ENCODE peak calls at places on chromosomes 5 and 9, in five cellular contexts. L is HCT116, J is Peyer's patch, E is A549, Y is upper lobe of left lung. T is an unnamed sample.

GRCh38 chr5:172093965-172094364 is 87.5 kb upstream of the FBXW11 start:
- DNase-seq in L (no peak), J (no peak), E (no peak), Y (peak), T (no peak)

GRCh38 chr9:90726215-90726614 is 75.4 kb upstream of the SYK start:
- DNase-seq in L (no peak), J (no peak), E (no peak), Y (no peak), T (no peak)

GRCh38 chr9:14400658-14400995 is 86.7 kb upstream of the NFIB start:
- DNase-seq in L (peak), J (no peak), E (peak), Y (no peak), T (peak)

GRCh38 chr5:168317521-168318147 is 26.2 kb downstream of the WWC1 start:
- DNase-seq in L (peak), J (no peak), E (peak), Y (no peak), T (no peak)

GRCh38 chr9:127926961-127927456 is 3.6 kb downstream of the PIP5KL1 start:
- DNase-seq in L (no peak), J (no peak), E (no peak), Y (no peak), T (no peak)

GRCh38 chr5:147093138-147093537 is 141.7 kb upstream of the STK32A start:
- DNase-seq in L (no peak), J (no peak), E (no peak), Y (no peak), T (no peak)

GRCh38 chr5:138903113-138903789 is 28.1 kb upstream of the LRRTM2 start:
- DNase-seq in L (no peak), J (no peak), E (no peak), Y (no peak), T (no peak)

GRCh38 chr9:83266618-83267543 is 203.9 kb upstream of the RASEF start:
- DNase-seq in L (no peak), J (no peak), E (no peak), Y (no peak), T (no peak)

GRCh38 chr5:150549735-150550134 is 41.8 kb downstream of the NDST1 start:
- DNase-seq in L (no peak), J (no peak), E (no peak), Y (no peak), T (no peak)

GRCh38 chr5:155883966-155884555 is 442.9 kb upstream of the SGCD start:
- DNase-seq in L (no peak), J (no peak), E (peak), Y (no peak), T (no peak)

GRCh38 chr9:7212101-7212500 is 454.3 kb downstream of the KDM4C start:
- DNase-seq in L (no peak), J (no peak), E (no peak), Y (no peak), T (no peak)

GRCh38 chr9:120377268-120378150 is 202.5 kb downstream of the CDK5RAP2 start:
- DNase-seq in L (no peak), J (no peak), E (no peak), Y (peak), T (no peak)

GRCh38 chr5:143471041-143471509 is 67.6 kb upstream of the NR3C1 start:
- DNase-seq in L (no peak), J (no peak), E (peak), Y (no peak), T (no peak)

GRCh38 chr5:10719965-10720364 is 41.1 kb downstream of the DAP start:
- DNase-seq in L (peak), J (no peak), E (peak), Y (no peak), T (no peak)

GRCh38 chr9:87278971-87279731 is 218.5 kb upstream of the DAPK1 start:
- DNase-seq in L (no peak), J (no peak), E (no peak), Y (no peak), T (no peak)

GRCh38 chr5:138536215-138536614 is 6.8 kb downstream of the ETF1 start:
- DNase-seq in L (no peak), J (no peak), E (no peak), Y (no peak), T (no peak)

GRCh38 chr9:88396836-88397577 is 8.8 kb downstream of the SPIN1 start:
- DNase-seq in L (no peak), J (no peak), E (no peak), Y (no peak), T (no peak)

GRCh38 chr9:76333319-76333880 is 60.8 kb downstream of the RFK start:
- DNase-seq in L (no peak), J (no peak), E (no peak), Y (no peak), T (no peak)

GRCh38 chr5:101977729-101978345 is 318.2 kb downstream of the SLCO4C1 start:
- DNase-seq in L (peak), J (no peak), E (peak), Y (no peak), T (no peak)

GRCh38 chr5:169635933-169636332 is 1.1 kb upstream of the DOCK2 start:
- DNase-seq in L (no peak), J (no peak), E (no peak), Y (no peak), T (no peak)

GRCh38 chr5:40784027-40784653 is 14.0 kb downstream of the PRKAA1 start:
- DNase-seq in L (no peak), J (no peak), E (peak), Y (no peak), T (no peak)
- TF ChIP-seq POLR2A in L (no peak), J (peak), E (no peak), Y (no peak), T (no peak)

GRCh38 chr9:20494035-20494434 is 128.3 kb downstream of the MLLT3 start:
- DNase-seq in L (no peak), J (no peak), E (no peak), Y (no peak), T (no peak)
- TF ChIP-seq POLR2A in L (no peak), J (no peak), E (no peak), Y (no peak), T (no peak)

DNA sequence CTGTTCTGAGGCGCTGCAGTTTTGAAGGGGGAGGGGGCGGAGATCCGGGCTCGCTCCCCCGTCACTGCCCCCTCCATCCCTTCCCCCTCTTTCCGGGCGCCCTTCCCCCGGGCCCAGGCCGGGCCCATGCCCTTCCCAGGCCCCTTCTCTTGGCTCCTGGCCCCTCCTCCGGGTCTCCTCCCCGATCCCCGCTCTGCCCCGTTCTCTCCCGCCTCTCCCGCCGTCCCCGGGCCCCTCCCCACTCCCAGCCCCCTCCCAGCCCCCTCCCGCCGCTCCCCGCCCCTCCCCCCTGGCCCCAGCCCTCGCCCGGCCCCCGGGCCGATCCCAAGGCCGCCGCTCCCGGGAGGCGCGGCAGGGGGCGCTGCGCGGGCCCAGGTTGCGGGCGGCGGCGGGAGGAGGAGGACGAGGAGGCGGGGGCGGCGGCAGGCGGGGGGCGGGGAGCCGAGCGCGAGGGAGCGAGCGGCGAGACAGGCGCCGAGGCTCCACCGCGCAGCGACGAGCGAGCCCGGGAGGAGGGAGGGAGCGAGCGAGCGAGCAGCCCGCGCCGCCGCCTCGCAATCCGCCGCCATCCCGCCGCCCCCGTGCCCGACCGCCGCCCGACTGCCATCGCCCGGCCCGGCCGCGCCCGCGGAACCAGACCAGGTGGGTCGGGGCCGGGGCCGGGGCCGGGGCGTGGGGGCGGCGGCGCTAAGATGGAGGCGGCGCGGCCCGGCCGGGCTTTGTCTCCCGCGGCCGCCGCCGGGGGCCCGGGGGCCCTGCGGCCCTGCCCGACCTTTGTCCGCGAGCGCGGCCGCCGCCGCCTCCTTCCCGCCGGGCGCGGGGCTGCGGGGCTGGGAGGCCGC is at the start of gene PRRC2B:
- DNase-seq in L (peak), J (peak), E (peak), Y (peak), T (peak)
- TF ChIP-seq POLR2A in L (peak), J (no peak), E (peak), Y (peak), T (no peak)

GRCh38 chr9:113488490-113488889 is 25.0 kb downstream of the RGS3 start:
- DNase-seq in L (no peak), J (no peak), E (no peak), Y (no peak), T (no peak)
- TF ChIP-seq POLR2A in L (no peak), J (no peak), E (no peak), Y (no peak), T (no peak)

DNA sequence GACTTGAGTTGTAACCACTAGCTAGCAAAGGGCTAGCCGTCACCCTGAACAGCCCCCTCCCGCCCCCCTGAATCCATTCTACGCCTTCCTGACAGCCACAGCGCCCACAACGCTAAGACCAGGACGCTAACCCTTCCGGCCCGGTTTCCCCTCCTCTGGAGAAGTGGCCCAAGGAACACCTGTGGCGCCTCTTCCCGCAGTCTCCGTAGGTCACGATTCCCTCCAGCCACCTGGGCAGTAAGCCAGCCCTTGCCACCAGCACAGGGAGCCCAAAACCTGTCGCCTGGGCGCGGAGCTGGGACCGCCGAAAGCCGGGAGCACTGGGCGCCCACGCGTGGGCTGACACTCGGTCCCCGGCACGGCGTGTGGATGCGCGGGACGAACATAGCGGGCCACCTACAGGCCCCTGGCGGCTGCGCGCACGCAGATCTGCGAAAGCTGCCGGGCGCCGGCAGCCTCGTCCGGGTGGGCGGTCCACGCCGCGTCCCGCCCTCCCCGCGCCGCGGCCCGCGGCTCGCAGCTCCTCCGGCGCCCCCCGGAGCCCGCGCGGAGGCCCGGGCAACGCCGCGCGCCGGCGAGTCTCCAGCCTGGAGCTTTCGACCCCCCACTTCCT is 596 bp downstream of the IRF1 start:
- DNase-seq in L (no peak), J (peak), E (peak), Y (peak), T (peak)
- TF ChIP-seq POLR2A in L (no peak), J (no peak), E (no peak), Y (no peak), T (no peak)

DNA sequence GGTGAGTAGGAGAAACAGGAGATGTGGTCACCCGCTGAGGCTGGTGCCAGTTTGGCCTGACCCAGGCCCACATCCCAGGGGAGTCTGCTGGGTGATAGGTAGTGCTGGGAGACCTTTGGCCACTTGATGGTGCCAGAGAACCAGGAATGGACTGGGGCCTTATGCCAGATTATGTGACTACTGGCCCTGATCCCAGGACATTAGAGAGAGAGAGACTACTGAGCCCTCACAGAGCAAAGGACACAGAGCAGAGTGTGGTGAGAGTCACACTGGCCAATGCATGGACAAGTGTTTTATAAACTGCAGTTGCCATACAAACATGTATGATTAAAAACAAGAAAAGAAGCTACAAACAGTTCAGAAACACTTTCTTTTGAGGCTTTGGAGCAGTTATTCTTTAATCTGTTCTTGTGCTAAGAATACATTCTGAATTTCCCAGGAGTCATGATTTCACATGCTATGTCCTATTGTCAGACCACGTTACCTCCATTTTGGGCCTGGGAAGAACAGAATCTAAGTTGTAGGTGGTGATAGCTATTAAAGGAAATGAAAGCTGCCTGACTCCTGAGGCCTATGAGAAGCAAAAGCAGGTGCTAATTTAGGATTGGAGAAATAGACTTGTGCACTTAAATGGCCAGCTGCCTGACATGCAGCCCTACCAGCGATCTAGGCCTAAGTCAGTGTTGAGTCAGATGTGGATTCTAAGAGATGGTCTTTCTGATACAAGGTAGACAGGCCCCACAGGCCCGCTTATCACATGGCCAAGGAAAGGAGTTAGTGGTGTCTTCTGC is 32.6 kb upstream of the TMOD1 start:
- DNase-seq in L (peak), J (peak), E (peak), Y (peak), T (peak)
- TF ChIP-seq POLR2A in L (no peak), J (peak), E (no peak), Y (no peak), T (no peak)

DNA sequence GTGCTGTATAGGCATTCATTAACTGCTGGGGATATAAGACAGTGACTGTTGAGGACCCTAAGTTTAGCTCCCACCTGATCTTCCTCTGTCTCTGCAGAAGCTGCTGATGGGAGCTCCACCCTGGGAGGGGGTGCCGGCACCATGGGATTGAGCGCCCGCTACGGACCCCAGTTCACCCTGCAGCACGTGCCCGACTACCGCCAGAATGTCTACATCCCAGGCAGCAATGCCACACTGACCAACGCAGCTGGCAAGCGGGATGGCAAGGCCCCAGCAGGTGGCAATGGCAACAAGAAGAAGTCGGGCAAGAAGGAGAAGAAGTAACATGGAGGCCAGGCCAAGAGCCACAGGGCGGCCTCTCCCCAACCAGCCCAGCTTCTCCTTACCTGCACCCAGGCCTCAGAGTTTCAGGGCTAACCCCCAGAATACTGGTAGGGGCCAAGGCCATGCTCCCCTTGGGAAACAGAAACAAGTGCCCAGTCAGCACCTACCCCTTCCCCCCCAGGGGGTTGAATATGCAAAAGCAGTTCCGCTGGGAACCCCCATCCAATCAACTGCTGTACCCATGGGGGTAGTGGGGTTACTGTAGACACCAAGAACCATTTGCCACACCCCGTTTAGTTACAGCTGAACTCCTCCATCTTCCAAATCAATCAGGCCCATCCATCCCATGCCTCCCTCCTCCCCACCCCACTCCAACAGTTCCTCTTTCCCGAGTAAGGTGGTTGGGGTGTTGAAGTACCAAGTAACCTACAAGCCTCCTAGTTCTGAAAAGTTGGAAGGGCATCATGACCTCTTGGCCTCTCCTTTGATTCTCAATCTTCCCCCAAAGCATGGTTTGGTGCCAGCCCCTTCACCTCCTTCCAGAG is 22.2 kb downstream of the PCDHGC5 start:
- DNase-seq in L (no peak), J (peak), E (no peak), Y (no peak), T (no peak)
- TF ChIP-seq POLR2A in L (no peak), J (no peak), E (no peak), Y (no peak), T (no peak)

T was measured in suprapubic skin.